ENCODE peak calls at places on chromosome X, in nine cellular contexts. P is iris pigment epithelial cell; Y is LNCaP clone FGC; O is brain microvascular endothelial cell; X is ecto neural progenitor cell; D is CD4-positive, CD25-positive, alpha-beta regulatory T cell; I is PC-3; V is left colon; E is H9. K is an unnamed sample.

GRCh38 chrX:143571521-143571920 is 54.2 kb upstream of the SPANXN3 start:
- DNase-seq in I (peak), E (no peak), V (no peak), X (no peak), D (no peak), Y (no peak), O (peak), P (no peak), K (no peak)

GRCh38 chrX:68694429-68695205 is 47.2 kb downstream of the STARD8 start:
- DNase-seq in D (no peak), E (no peak), V (no peak), P (no peak), I (no peak), Y (no peak), O (no peak), X (no peak), K (no peak)

GRCh38 chrX:106170318-106170717 is 2.2 kb downstream of the PWWP3B start:
- DNase-seq in V (no peak), O (peak), P (peak), Y (no peak), I (peak), X (no peak), D (no peak), E (no peak), K (no peak)

GRCh38 chrX:46559062-46559461 is 13.8 kb upstream of the ZNF674 start:
- DNase-seq in D (no peak), O (no peak), E (no peak), X (no peak), P (no peak), Y (no peak), I (no peak), V (no peak), K (no peak)

GRCh38 chrX:6228720-6229119 is at the start of gene NLGN4X:
- DNase-seq in X (peak), E (peak), O (no peak), I (no peak), D (no peak), Y (no peak), V (no peak), P (no peak), K (no peak)

GRCh38 chrX:64642482-64642881 is 247.2 kb upstream of the MTMR8 start:
- DNase-seq in X (no peak), D (no peak), I (no peak), O (no peak), V (no peak), E (no peak), P (no peak), Y (no peak), K (no peak)

GRCh38 chrX:11970935-11971334 is 167.3 kb upstream of the FRMPD4 start:
- DNase-seq in V (no peak), O (no peak), P (peak), D (no peak), X (no peak), Y (no peak), E (no peak), I (peak), K (no peak)

GRCh38 chrX:40076750-40077149 is 21.0 kb downstream of the BCOR start:
- DNase-seq in V (no peak), Y (no peak), E (no peak), O (no peak), P (no peak), I (no peak), D (no peak), X (no peak), K (no peak)

GRCh38 chrX:154805696-154806091 is 409 bp upstream of the MPP1 start:
- DNase-seq in Y (no peak), V (no peak), O (no peak), X (no peak), E (no peak), I (no peak), P (peak), D (no peak), K (no peak)

GRCh38 chrX:152907084-152907651 is 9.3 kb downstream of the ZNF185 start:
- DNase-seq in E (peak), V (no peak), P (peak), I (no peak), D (no peak), O (peak), X (peak), Y (no peak), K (no peak)

GRCh38 chrX:149374751-149375150 is 130.4 kb downstream of the IDS start:
- DNase-seq in Y (no peak), X (no peak), D (no peak), O (no peak), E (no peak), P (peak), V (no peak), I (peak), K (no peak)